ENCODE peak calls at places on chromosomes 7 and 10, in five cellular contexts. L is CD14-positive monocyte, T is PC-3, O is left ventricle myocardium inferior, U is fibroblast of lung. A is an unnamed sample.
A peak's percentile ranks its signal among the peaks of the same experiment; 100 is the strongest.

GRCh38 chr7:116420003-116420402 is 79.5 kb upstream of the CAV2 start:
- DNase-seq in T (no peak), U (no peak), O (no peak), L (no peak), A (no peak)

GRCh38 chr10:533611-534566 is 155.6 kb downstream of the DIP2C start:
- DNase-seq in U (no peak), O (no peak), L (no peak), T (no peak), A (no peak)

GRCh38 chr10:18312385-18313145 is 172.3 kb downstream of the CACNB2 start:
- DNase-seq in L (no peak), O (no peak), U (peak; percentile 79), T (peak; percentile 30), A (no peak)

GRCh38 chr10:77105756-77106155 is 531.9 kb downstream of the KCNMA1 start:
- DNase-seq in U (peak; percentile 90), O (no peak), T (no peak), L (no peak), A (no peak)

GRCh38 chr7:96414931-96415292 is 93.0 kb upstream of the SLC25A13 start:
- DNase-seq in L (no peak), O (no peak), T (peak; percentile 72), U (peak; percentile 48), A (no peak)

GRCh38 chr10:72567421-72567820 is 58.5 kb downstream of the MICU1 start:
- DNase-seq in O (no peak), U (peak; percentile 15), T (peak; percentile 84), L (no peak), A (peak; percentile 16)

GRCh38 chr10:91380873-91381561 is 29.1 kb upstream of the HECTD2 start:
- DNase-seq in L (no peak), T (no peak), U (no peak), O (no peak), A (peak; percentile 20)

GRCh38 chr10:31362023-31362641 is 43.1 kb downstream of the ZEB1 start:
- DNase-seq in U (no peak), T (no peak), L (no peak), O (no peak), A (no peak)

GRCh38 chr7:35846816-35847412 is 46.1 kb downstream of the SEPTIN7 start:
- DNase-seq in T (no peak), L (no peak), O (no peak), U (no peak), A (no peak)

GRCh38 chr7:70595741-70596574 is 536.0 kb upstream of the GALNT17 start:
- DNase-seq in T (no peak), L (no peak), U (no peak), O (no peak), A (no peak)

GRCh38 chr7:12064716-12065115 is 146.4 kb upstream of the TMEM106B start:
- DNase-seq in U (no peak), T (no peak), L (no peak), O (no peak), A (no peak)

GRCh38 chr7:84200859-84201258 is 6.3 kb upstream of the SEMA3A start:
- DNase-seq in O (no peak), L (no peak), U (peak; percentile 54), T (peak; percentile 67), A (no peak)

GRCh38 chr7:102028206-102028826 is 210.9 kb downstream of the CUX1 start:
- DNase-seq in U (no peak), T (no peak), L (no peak), O (no peak), A (no peak)

GRCh38 chr10:48224979-48225560 is 49.4 kb downstream of the FRMPD2 start:
- DNase-seq in O (no peak), L (no peak), U (no peak), T (no peak), A (no peak)

GRCh38 chr10:75575940-75576339 is 144.5 kb downstream of the LRMDA start:
- DNase-seq in O (no peak), L (no peak), T (no peak), U (no peak), A (no peak)

GRCh38 chr10:5550621-5551530 is 26.1 kb downstream of the CALML3 start:
- DNase-seq in U (peak; percentile 32), O (peak; percentile 11), T (peak; percentile 56), L (no peak), A (no peak)

GRCh38 chr7:29609162-29610030 is 45.8 kb downstream of the PRR15 start:
- DNase-seq in L (no peak), O (no peak), T (peak; percentile 88), U (peak; percentile 40), A (no peak)

GRCh38 chr7:29612596-29612995 is 49.0 kb downstream of the PRR15 start:
- DNase-seq in T (peak; percentile 60), U (no peak), O (no peak), L (no peak), A (no peak)

GRCh38 chr7:29611941-29612527 is 48.4 kb downstream of the PRR15 start:
- DNase-seq in U (no peak), T (no peak), O (no peak), L (no peak), A (no peak)

GRCh38 chr7:29607889-29608288 is 44.3 kb downstream of the PRR15 start:
- DNase-seq in O (no peak), U (peak; percentile 34), T (peak; percentile 90), L (no peak), A (no peak)

DNA sequence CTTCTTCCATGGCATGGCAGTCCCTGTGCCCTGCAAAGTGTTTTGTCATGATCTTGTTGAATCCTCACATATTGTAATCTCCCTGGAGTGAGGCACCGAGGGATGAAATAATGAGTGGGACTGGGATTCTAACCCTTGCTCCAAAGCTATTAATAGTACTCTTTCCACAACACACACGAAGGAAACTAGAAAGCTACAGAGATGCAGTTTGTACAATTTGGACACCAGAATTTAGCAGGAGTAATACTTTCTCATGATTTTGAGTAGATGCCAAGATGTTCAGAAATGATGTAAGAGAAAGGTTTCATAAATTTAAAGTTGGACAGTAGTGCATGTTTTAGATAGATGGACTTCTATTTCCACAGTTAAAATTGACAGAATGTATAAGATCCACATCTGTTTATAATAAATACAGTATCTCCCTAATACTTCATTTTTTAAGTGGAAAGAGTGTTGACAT is 46.4 kb downstream of the PRR15 start:
- DNase-seq in U (peak; percentile 33), O (no peak), L (no peak), T (no peak), A (no peak)
- TF ChIP-seq CTCF in U (no peak), O (no peak), L (no peak), T (peak; percentile 27), A (no peak)

DNA sequence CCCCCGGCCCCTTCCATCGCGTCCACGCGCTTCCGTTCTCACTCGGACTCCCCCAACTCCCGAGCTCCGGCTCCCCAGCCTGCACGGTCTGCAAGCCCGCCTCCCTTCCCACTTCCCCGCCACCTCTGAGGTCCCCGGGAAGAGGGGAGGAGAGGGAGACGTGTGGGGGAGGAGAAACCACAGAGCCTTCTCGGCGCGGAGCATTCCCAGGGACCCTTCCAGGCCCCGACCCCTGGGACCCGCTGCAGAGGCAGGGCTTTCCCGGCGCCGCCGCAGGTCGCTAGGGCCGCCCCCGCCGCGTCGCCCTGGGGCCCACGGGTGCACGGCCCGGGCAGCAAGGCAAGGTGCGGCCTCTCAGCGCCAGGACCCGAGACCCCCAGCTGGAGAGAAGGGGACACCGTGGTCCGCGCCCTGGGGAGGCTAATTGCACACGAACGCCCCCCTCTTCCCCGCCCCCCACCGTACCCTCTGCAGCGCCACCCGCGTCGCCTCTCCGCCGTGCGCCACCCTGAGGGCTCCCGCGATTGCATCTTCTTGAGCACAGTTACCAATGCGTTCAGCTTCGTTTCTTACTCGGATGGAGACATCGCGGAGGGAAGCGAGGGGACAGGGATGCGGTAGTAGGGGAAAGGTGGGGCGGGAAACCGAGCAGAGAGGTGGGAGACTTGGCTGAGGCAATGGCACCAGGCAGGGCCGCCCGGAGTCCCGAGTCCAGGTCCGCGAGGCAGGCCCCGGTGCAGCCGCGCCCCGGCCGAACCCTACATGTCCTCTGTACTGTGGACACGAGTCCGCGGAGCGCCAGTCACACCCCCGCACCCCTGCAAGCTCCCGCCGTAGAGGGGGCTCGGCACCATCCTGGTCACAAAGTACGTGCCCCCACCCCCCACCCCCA is 29.0 kb downstream of the SKIDA1 start:
- DNase-seq in U (peak; percentile 56), L (no peak), T (peak; percentile 44), O (peak; percentile 46), A (peak; percentile 52)
- TF ChIP-seq CTCF in U (peak; percentile 38), L (no peak), T (peak; percentile 54), O (peak; percentile 51), A (no peak)

GRCh38 chr10:117621196-117621595 is 78.7 kb downstream of the EMX2 start:
- DNase-seq in U (no peak), L (no peak), T (no peak), O (no peak), A (no peak)
- TF ChIP-seq CTCF in U (no peak), L (no peak), T (no peak), O (no peak), A (no peak)

DNA sequence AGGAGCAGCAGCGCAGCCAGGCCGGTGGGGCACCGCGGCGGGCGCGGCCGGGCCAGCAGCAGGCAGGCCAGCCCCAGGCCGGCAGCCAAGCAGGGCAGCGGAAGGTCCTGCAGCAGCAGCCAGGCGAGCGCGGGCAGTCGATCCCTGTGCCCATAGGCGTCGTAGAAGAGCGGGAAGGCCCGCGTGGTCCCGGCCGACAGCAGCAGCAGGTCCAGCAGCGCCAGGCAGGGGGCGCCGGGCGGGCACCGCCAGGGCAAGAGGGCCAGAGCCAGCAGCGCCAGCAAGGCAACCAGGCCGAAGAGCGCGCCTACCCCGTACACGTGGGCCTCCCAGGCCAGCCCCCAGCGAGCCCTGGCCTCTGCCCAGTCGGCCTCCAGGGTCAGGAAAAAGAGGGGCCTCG is 8.4 kb upstream of the RBM28 start:
- DNase-seq in U (peak; percentile 26), T (no peak), L (peak; percentile 57), O (peak; percentile 39), A (peak; percentile 30)
- TF ChIP-seq CTCF in U (peak; percentile 40), T (no peak), L (peak; percentile 66), O (peak; percentile 62), A (peak; percentile 35)

DNA sequence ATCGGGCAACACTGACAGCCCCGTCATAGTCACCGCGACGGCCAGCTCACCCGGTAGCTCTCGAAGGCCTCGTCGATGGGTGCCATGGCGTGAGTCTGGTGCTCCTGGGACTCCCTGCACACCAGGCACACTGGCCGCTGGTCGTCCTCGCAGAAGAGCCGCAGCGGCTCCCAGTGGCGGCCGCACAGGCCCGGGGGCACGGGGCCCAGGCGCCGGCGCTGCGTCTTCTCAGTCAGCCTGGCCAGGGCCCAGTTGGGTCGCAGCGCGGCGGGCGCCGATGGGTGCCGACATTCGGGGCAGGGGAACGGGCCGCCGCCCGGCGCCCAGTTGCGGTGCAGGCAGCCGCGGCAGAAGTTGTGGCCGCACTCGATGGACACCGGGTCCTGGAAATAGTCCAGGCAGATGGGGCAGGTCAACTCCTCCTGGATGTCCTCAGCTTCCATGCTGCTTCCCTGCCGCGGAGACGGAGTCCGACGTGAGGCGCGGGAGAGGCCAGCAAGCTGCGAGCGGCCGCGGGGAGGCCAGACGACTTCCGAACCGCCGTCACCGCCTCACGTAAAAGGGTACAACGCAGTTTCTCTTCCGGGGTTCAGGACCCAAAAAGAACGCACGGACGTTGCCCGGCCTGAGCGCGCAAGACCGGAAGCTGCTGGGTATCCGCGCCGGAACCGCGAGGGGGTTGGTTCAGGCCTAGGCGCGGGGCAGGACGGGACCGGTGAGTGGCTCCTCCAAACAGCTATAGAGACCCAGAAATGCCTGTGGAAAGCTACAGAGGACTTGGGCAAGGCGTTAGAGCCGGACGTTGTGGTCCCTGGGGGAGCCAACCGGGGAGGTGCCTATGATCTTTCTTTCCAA is at the start of gene TRIM4:
- DNase-seq in L (peak; percentile 87), T (peak; percentile 83), O (peak; percentile 92), U (peak; percentile 93), A (peak; percentile 91)
- TF ChIP-seq CTCF in L (no peak), T (peak; percentile 5), O (peak; percentile 46), U (peak; percentile 14), A (no peak)

DNA sequence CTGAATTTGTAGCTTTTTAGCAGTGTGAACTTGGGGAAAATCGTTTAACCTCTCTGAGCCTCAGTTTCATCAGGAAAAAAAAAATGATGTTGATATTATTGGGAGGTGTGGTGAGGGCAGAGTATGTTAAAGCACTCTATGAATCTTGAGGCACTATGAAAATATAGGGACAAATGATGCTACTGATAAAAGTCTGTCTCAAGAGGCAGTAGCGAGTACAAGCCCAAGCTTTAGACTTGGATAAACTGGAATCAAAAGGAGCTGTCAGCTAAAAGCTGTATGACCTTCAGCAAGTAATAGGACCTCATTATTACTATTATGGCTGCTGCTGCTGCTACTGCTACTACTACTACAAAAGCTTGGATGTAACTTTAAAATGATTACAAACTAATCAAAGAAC is 8.4 kb downstream of the ZNF277 start:
- DNase-seq in O (no peak), T (no peak), U (no peak), L (no peak), A (no peak)
- TF ChIP-seq CTCF in O (no peak), T (peak; percentile 17), U (peak; percentile 23), L (no peak), A (no peak)

A was measured in heart right ventricle.